ENCODE peak calls at places on chromosomes 5 and 9, in nine cellular contexts. U is fibroblast of mammary gland, B is AG04449, Z is choroid plexus epithelial cell, I is GM12878, H is heart right ventricle, N is right atrium auricular region, V is GM12865, J is H9. A is an unnamed sample.

GRCh38 chr5:174022384-174023095 is 23.0 kb upstream of the NSG2 start:
- DNase-seq in U (no peak), B (no peak), Z (no peak), I (no peak), H (no peak), N (no peak), V (no peak), J (peak), A (no peak)

GRCh38 chr9:77640741-77641580 is 7.2 kb downstream of the GNA14 start:
- DNase-seq in U (no peak), B (no peak), Z (no peak), I (no peak), H (no peak), N (no peak), V (no peak), J (no peak), A (no peak)

GRCh38 chr9:73869261-73869660 is 627.9 kb upstream of the RORB start:
- DNase-seq in U (peak), B (no peak), Z (peak), I (peak), H (no peak), N (no peak), V (peak), J (no peak), A (no peak)

GRCh38 chr5:132471006-132471907 is 19.3 kb downstream of the IRF1 start:
- DNase-seq in U (no peak), B (no peak), Z (no peak), I (no peak), H (no peak), N (no peak), V (no peak), J (no peak), A (no peak)

GRCh38 chr5:80825780-80826460 is 134.2 kb upstream of the RASGRF2 start:
- DNase-seq in U (no peak), B (no peak), Z (peak), I (no peak), H (no peak), N (no peak), V (no peak), J (no peak), A (no peak)

GRCh38 chr5:55932700-55933099 is 62.1 kb downstream of the IL6ST start:
- DNase-seq in U (no peak), B (no peak), Z (no peak), I (no peak), H (no peak), N (no peak), V (no peak), J (no peak), A (no peak)

GRCh38 chr9:19231126-19232035 is 888 bp downstream of the DENND4C start:
- DNase-seq in U (no peak), B (no peak), Z (peak), I (no peak), H (no peak), N (no peak), V (peak), J (no peak), A (no peak)

GRCh38 chr5:10091701-10092100 is 158.0 kb downstream of the ATPSCKMT start:
- DNase-seq in U (no peak), B (no peak), Z (no peak), I (no peak), H (no peak), N (no peak), V (no peak), J (peak), A (no peak)

GRCh38 chr5:145825751-145826180 is 9.4 kb downstream of the PRELID2 start:
- DNase-seq in U (peak), B (no peak), Z (peak), I (no peak), H (no peak), N (no peak), V (peak), J (no peak), A (peak)

GRCh38 chr9:131523086-131523388 is 8.0 kb downstream of the UCK1 start:
- DNase-seq in U (no peak), B (no peak), Z (no peak), I (no peak), H (no peak), N (no peak), V (no peak), J (no peak), A (no peak)

GRCh38 chr9:21336467-21336866 is 1.3 kb upstream of the KLHL9 start:
- DNase-seq in U (no peak), B (no peak), Z (no peak), I (no peak), H (no peak), N (no peak), V (no peak), J (no peak), A (no peak)

GRCh38 chr9:68509689-68510088 is 31.0 kb downstream of the TMEM252 start:
- DNase-seq in U (no peak), B (no peak), Z (no peak), I (no peak), H (no peak), N (no peak), V (no peak), J (peak), A (no peak)

GRCh38 chr9:134396825-134397224 is 70.6 kb downstream of the RXRA start:
- DNase-seq in U (no peak), B (no peak), Z (no peak), I (no peak), H (no peak), N (no peak), V (peak), J (no peak), A (peak)

GRCh38 chr5:150781706-150782614 is 3.4 kb downstream of the SMIM3 start:
- DNase-seq in U (peak), B (peak), Z (peak), I (no peak), H (peak), N (peak), V (no peak), J (peak), A (no peak)

GRCh38 chr5:135487839-135488514 is 35.8 kb upstream of the TIFAB start:
- DNase-seq in U (no peak), B (no peak), Z (no peak), I (no peak), H (no peak), N (no peak), V (no peak), J (no peak), A (no peak)

DNA sequence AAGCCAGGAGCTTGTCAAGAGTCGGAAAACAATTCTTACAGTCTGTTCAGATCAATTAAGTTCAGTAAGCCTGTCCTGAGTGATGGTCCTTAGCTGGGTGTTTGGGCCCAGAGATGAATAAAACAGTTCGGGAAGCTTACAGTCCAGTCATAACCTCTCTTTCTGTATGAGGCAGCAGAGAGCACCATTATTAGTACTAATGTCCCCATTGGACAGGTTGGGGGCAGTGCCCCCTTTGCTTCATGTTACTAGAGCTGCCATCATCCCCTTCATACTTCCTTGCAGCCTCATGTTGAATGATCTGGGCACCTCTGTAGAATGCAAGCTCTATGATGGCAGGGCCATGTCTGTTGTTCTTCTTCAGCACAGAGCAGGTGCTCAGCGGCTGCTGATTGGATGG is 9.8 kb downstream of the DOCK2 start:
- DNase-seq in U (no peak), B (no peak), Z (no peak), I (no peak), H (no peak), N (no peak), V (peak), J (no peak), A (no peak)
- TF ChIP-seq CTCF in U (no peak), B (no peak), Z (no peak), I (no peak), H (no peak), N (no peak), V (no peak), J (no peak), A (no peak)

GRCh38 chr9:37039065-37039464 is 5.0 kb upstream of the PAX5 start:
- DNase-seq in U (no peak), B (no peak), Z (no peak), I (no peak), H (no peak), N (no peak), V (no peak), J (no peak), A (no peak)
- TF ChIP-seq CTCF in U (no peak), B (no peak), Z (no peak), I (no peak), H (no peak), N (no peak), V (no peak), J (no peak), A (no peak)

GRCh38 chr5:96336351-96336985 is 96.6 kb downstream of the PCSK1 start:
- DNase-seq in U (peak), B (peak), Z (peak), I (no peak), H (peak), N (peak), V (peak), J (peak), A (peak)
- TF ChIP-seq CTCF in U (peak), B (peak), Z (peak), I (peak), H (peak), N (peak), V (peak), J (peak), A (peak)

DNA sequence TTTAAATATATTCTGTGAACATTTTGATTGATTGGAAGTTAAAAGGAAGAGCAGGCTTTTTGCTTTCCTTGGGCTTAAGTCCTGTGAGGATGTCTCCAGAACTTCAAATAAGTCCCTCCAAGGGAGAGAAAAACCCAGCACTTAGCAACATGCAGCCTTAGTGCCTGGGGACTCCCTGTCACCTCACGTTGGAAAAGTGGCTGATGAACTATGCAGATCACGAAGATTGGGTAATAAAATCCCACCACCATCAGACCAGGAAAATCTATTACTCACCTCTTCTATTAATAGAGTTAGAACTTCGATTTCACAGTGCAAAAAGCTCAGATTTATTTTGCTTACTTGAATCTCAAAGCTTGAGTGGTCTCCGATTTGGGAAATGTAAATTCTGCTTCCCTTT is 507.0 kb downstream of the MAT2B start:
- DNase-seq in U (peak), B (no peak), Z (no peak), I (no peak), H (no peak), N (no peak), V (no peak), J (no peak), A (no peak)
- TF ChIP-seq CTCF in U (no peak), B (no peak), Z (no peak), I (no peak), H (no peak), N (no peak), V (no peak), J (no peak), A (no peak)